ENCODE peak calls at places on chromosome 2, in four cellular contexts. One of them, this sample, is unnamed.

GRCh38 chr2:113963965-113964364 is 74.1 kb downstream of the ACTR3 start:
- DNase-seq in activated CD8-positive, alpha-beta memory T cell treated with anti-CD3 and anti-CD28 coated beads, Interleukin-2, amount 10 ng/mL, durations not matched to agents 7 days and 5 days: no peak
- DNase-seq in stimulated activated CD8-positive, alpha-beta memory T cell treated with anti-CD3 and anti-CD28 coated beads, Interleukin-15, amount 100 ng/mL, for 24 hours: no peak
- DNase-seq in AG09319: no peak
- DNase-seq in this sample: no peak

GRCh38 chr2:118604831-118605230 is 242.6 kb downstream of the EN1 start:
- DNase-seq in activated CD8-positive, alpha-beta memory T cell treated with anti-CD3 and anti-CD28 coated beads, Interleukin-2, amount 10 ng/mL, durations not matched to agents 7 days and 5 days: no peak
- DNase-seq in stimulated activated CD8-positive, alpha-beta memory T cell treated with anti-CD3 and anti-CD28 coated beads, Interleukin-15, amount 100 ng/mL, for 24 hours: no peak
- DNase-seq in AG09319: no peak
- DNase-seq in this sample: no peak

GRCh38 chr2:81050580-81050979 is 746.0 kb upstream of the LRRTM1 start:
- DNase-seq in activated CD8-positive, alpha-beta memory T cell treated with anti-CD3 and anti-CD28 coated beads, Interleukin-2, amount 10 ng/mL, durations not matched to agents 7 days and 5 days: no peak
- DNase-seq in stimulated activated CD8-positive, alpha-beta memory T cell treated with anti-CD3 and anti-CD28 coated beads, Interleukin-15, amount 100 ng/mL, for 24 hours: no peak
- DNase-seq in AG09319: no peak
- DNase-seq in this sample: no peak

GRCh38 chr2:177983183-177983788 is 89.3 kb downstream of the PDE11A start:
- DNase-seq in activated CD8-positive, alpha-beta memory T cell treated with anti-CD3 and anti-CD28 coated beads, Interleukin-2, amount 10 ng/mL, durations not matched to agents 7 days and 5 days: peak; percentile 44
- DNase-seq in stimulated activated CD8-positive, alpha-beta memory T cell treated with anti-CD3 and anti-CD28 coated beads, Interleukin-15, amount 100 ng/mL, for 24 hours: no peak
- DNase-seq in AG09319: no peak
- DNase-seq in this sample: no peak

GRCh38 chr2:179745615-179746263 is 115.7 kb downstream of the ZNF385B start:
- DNase-seq in activated CD8-positive, alpha-beta memory T cell treated with anti-CD3 and anti-CD28 coated beads, Interleukin-2, amount 10 ng/mL, durations not matched to agents 7 days and 5 days: no peak
- DNase-seq in stimulated activated CD8-positive, alpha-beta memory T cell treated with anti-CD3 and anti-CD28 coated beads, Interleukin-15, amount 100 ng/mL, for 24 hours: no peak
- DNase-seq in AG09319: no peak
- DNase-seq in this sample: no peak

GRCh38 chr2:157420771-157421323 is 23.0 kb downstream of the CYTIP start:
- DNase-seq in activated CD8-positive, alpha-beta memory T cell treated with anti-CD3 and anti-CD28 coated beads, Interleukin-2, amount 10 ng/mL, durations not matched to agents 7 days and 5 days: no peak
- DNase-seq in stimulated activated CD8-positive, alpha-beta memory T cell treated with anti-CD3 and anti-CD28 coated beads, Interleukin-15, amount 100 ng/mL, for 24 hours: no peak
- DNase-seq in AG09319: peak; percentile 18
- DNase-seq in this sample: no peak

GRCh38 chr2:96806468-96807126 is 9.5 kb upstream of the CNNM3 start:
- DNase-seq in activated CD8-positive, alpha-beta memory T cell treated with anti-CD3 and anti-CD28 coated beads, Interleukin-2, amount 10 ng/mL, durations not matched to agents 7 days and 5 days: peak; percentile 63
- DNase-seq in stimulated activated CD8-positive, alpha-beta memory T cell treated with anti-CD3 and anti-CD28 coated beads, Interleukin-15, amount 100 ng/mL, for 24 hours: no peak
- DNase-seq in AG09319: no peak
- DNase-seq in this sample: no peak

GRCh38 chr2:107669335-107669734 is 157.4 kb upstream of the RGPD4 start:
- DNase-seq in activated CD8-positive, alpha-beta memory T cell treated with anti-CD3 and anti-CD28 coated beads, Interleukin-2, amount 10 ng/mL, durations not matched to agents 7 days and 5 days: no peak
- DNase-seq in stimulated activated CD8-positive, alpha-beta memory T cell treated with anti-CD3 and anti-CD28 coated beads, Interleukin-15, amount 100 ng/mL, for 24 hours: no peak
- DNase-seq in AG09319: no peak
- DNase-seq in this sample: no peak

GRCh38 chr2:179106342-179107178 is 56.6 kb upstream of the CCDC141 start:
- DNase-seq in activated CD8-positive, alpha-beta memory T cell treated with anti-CD3 and anti-CD28 coated beads, Interleukin-2, amount 10 ng/mL, durations not matched to agents 7 days and 5 days: no peak
- DNase-seq in stimulated activated CD8-positive, alpha-beta memory T cell treated with anti-CD3 and anti-CD28 coated beads, Interleukin-15, amount 100 ng/mL, for 24 hours: no peak
- DNase-seq in AG09319: peak; percentile 75
- DNase-seq in this sample: no peak

GRCh38 chr2:78768016-78768415 is 257.5 kb upstream of the REG3G start:
- DNase-seq in activated CD8-positive, alpha-beta memory T cell treated with anti-CD3 and anti-CD28 coated beads, Interleukin-2, amount 10 ng/mL, durations not matched to agents 7 days and 5 days: no peak
- DNase-seq in stimulated activated CD8-positive, alpha-beta memory T cell treated with anti-CD3 and anti-CD28 coated beads, Interleukin-15, amount 100 ng/mL, for 24 hours: no peak
- DNase-seq in AG09319: no peak
- DNase-seq in this sample: no peak

GRCh38 chr2:696463-696862 is 19.3 kb upstream of the TMEM18 start:
- DNase-seq in activated CD8-positive, alpha-beta memory T cell treated with anti-CD3 and anti-CD28 coated beads, Interleukin-2, amount 10 ng/mL, durations not matched to agents 7 days and 5 days: no peak
- DNase-seq in stimulated activated CD8-positive, alpha-beta memory T cell treated with anti-CD3 and anti-CD28 coated beads, Interleukin-15, amount 100 ng/mL, for 24 hours: no peak
- DNase-seq in AG09319: no peak
- DNase-seq in this sample: no peak

GRCh38 chr2:219969508-219969907 is 342.1 kb downstream of the SLC4A3 start:
- DNase-seq in activated CD8-positive, alpha-beta memory T cell treated with anti-CD3 and anti-CD28 coated beads, Interleukin-2, amount 10 ng/mL, durations not matched to agents 7 days and 5 days: no peak
- DNase-seq in stimulated activated CD8-positive, alpha-beta memory T cell treated with anti-CD3 and anti-CD28 coated beads, Interleukin-15, amount 100 ng/mL, for 24 hours: no peak
- DNase-seq in AG09319: peak; percentile 54
- DNase-seq in this sample: no peak

GRCh38 chr2:182887093-182887492 is 20.7 kb upstream of the FRZB start:
- DNase-seq in activated CD8-positive, alpha-beta memory T cell treated with anti-CD3 and anti-CD28 coated beads, Interleukin-2, amount 10 ng/mL, durations not matched to agents 7 days and 5 days: no peak
- DNase-seq in stimulated activated CD8-positive, alpha-beta memory T cell treated with anti-CD3 and anti-CD28 coated beads, Interleukin-15, amount 100 ng/mL, for 24 hours: no peak
- DNase-seq in AG09319: no peak
- DNase-seq in this sample: no peak

GRCh38 chr2:8103085-8103708 is 578.7 kb upstream of the ID2 start:
- DNase-seq in activated CD8-positive, alpha-beta memory T cell treated with anti-CD3 and anti-CD28 coated beads, Interleukin-2, amount 10 ng/mL, durations not matched to agents 7 days and 5 days: no peak
- DNase-seq in stimulated activated CD8-positive, alpha-beta memory T cell treated with anti-CD3 and anti-CD28 coated beads, Interleukin-15, amount 100 ng/mL, for 24 hours: no peak
- DNase-seq in AG09319: peak; percentile 37
- DNase-seq in this sample: no peak

GRCh38 chr2:118800736-118801135 is 46.7 kb downstream of the EN1 start:
- DNase-seq in activated CD8-positive, alpha-beta memory T cell treated with anti-CD3 and anti-CD28 coated beads, Interleukin-2, amount 10 ng/mL, durations not matched to agents 7 days and 5 days: no peak
- DNase-seq in stimulated activated CD8-positive, alpha-beta memory T cell treated with anti-CD3 and anti-CD28 coated beads, Interleukin-15, amount 100 ng/mL, for 24 hours: no peak
- DNase-seq in AG09319: no peak
- DNase-seq in this sample: no peak

GRCh38 chr2:109612991-109613921 is 510 bp downstream of the SEPTIN10 start:
- DNase-seq in activated CD8-positive, alpha-beta memory T cell treated with anti-CD3 and anti-CD28 coated beads, Interleukin-2, amount 10 ng/mL, durations not matched to agents 7 days and 5 days: no peak
- DNase-seq in stimulated activated CD8-positive, alpha-beta memory T cell treated with anti-CD3 and anti-CD28 coated beads, Interleukin-15, amount 100 ng/mL, for 24 hours: no peak
- DNase-seq in AG09319: no peak
- DNase-seq in this sample: no peak

GRCh38 chr2:241844066-241844728 is 14.5 kb downstream of the PDCD1 start:
- DNase-seq in activated CD8-positive, alpha-beta memory T cell treated with anti-CD3 and anti-CD28 coated beads, Interleukin-2, amount 10 ng/mL, durations not matched to agents 7 days and 5 days: peak; percentile 83
- DNase-seq in stimulated activated CD8-positive, alpha-beta memory T cell treated with anti-CD3 and anti-CD28 coated beads, Interleukin-15, amount 100 ng/mL, for 24 hours: peak; percentile 69
- DNase-seq in AG09319: no peak
- DNase-seq in this sample: no peak

GRCh38 chr2:36824281-36824680 is 127.8 kb downstream of the VIT start:
- DNase-seq in activated CD8-positive, alpha-beta memory T cell treated with anti-CD3 and anti-CD28 coated beads, Interleukin-2, amount 10 ng/mL, durations not matched to agents 7 days and 5 days: no peak
- DNase-seq in stimulated activated CD8-positive, alpha-beta memory T cell treated with anti-CD3 and anti-CD28 coated beads, Interleukin-15, amount 100 ng/mL, for 24 hours: no peak
- DNase-seq in AG09319: no peak
- DNase-seq in this sample: no peak

GRCh38 chr2:105934467-105934866 is 189.8 kb downstream of the NCK2 start:
- DNase-seq in activated CD8-positive, alpha-beta memory T cell treated with anti-CD3 and anti-CD28 coated beads, Interleukin-2, amount 10 ng/mL, durations not matched to agents 7 days and 5 days: peak; percentile 48
- DNase-seq in stimulated activated CD8-positive, alpha-beta memory T cell treated with anti-CD3 and anti-CD28 coated beads, Interleukin-15, amount 100 ng/mL, for 24 hours: no peak
- DNase-seq in AG09319: no peak
- DNase-seq in this sample: no peak

GRCh38 chr2:11248-11941 is 34.9 kb downstream of the FAM110C start:
- DNase-seq in activated CD8-positive, alpha-beta memory T cell treated with anti-CD3 and anti-CD28 coated beads, Interleukin-2, amount 10 ng/mL, durations not matched to agents 7 days and 5 days: peak; percentile 75
- DNase-seq in stimulated activated CD8-positive, alpha-beta memory T cell treated with anti-CD3 and anti-CD28 coated beads, Interleukin-15, amount 100 ng/mL, for 24 hours: peak; percentile 40
- DNase-seq in AG09319: no peak
- DNase-seq in this sample: no peak

GRCh38 chr2:9329497-9329896 is 93.8 kb downstream of the ITGB1BP1 start:
- DNase-seq in activated CD8-positive, alpha-beta memory T cell treated with anti-CD3 and anti-CD28 coated beads, Interleukin-2, amount 10 ng/mL, durations not matched to agents 7 days and 5 days: no peak
- DNase-seq in stimulated activated CD8-positive, alpha-beta memory T cell treated with anti-CD3 and anti-CD28 coated beads, Interleukin-15, amount 100 ng/mL, for 24 hours: no peak
- DNase-seq in AG09319: no peak
- DNase-seq in this sample: no peak

GRCh38 chr2:43158259-43158880 is 68.0 kb downstream of the ZFP36L2 start:
- DNase-seq in activated CD8-positive, alpha-beta memory T cell treated with anti-CD3 and anti-CD28 coated beads, Interleukin-2, amount 10 ng/mL, durations not matched to agents 7 days and 5 days: peak; percentile 84
- DNase-seq in stimulated activated CD8-positive, alpha-beta memory T cell treated with anti-CD3 and anti-CD28 coated beads, Interleukin-15, amount 100 ng/mL, for 24 hours: no peak
- DNase-seq in AG09319: no peak
- DNase-seq in this sample: no peak

GRCh38 chr2:240872317-240873097 is 3.9 kb downstream of the AGXT start:
- DNase-seq in activated CD8-positive, alpha-beta memory T cell treated with anti-CD3 and anti-CD28 coated beads, Interleukin-2, amount 10 ng/mL, durations not matched to agents 7 days and 5 days: no peak
- DNase-seq in stimulated activated CD8-positive, alpha-beta memory T cell treated with anti-CD3 and anti-CD28 coated beads, Interleukin-15, amount 100 ng/mL, for 24 hours: no peak
- DNase-seq in AG09319: no peak
- DNase-seq in this sample: no peak

This sample was measured in cerebellar nuclear complex.